ENCODE peak calls at places on chromosomes 12 and 14, in ten cellular contexts. L is heart right ventricle; O is HL-60; D is tibial nerve; R is CD8-positive, alpha-beta T cell; C is ovary; H is lung; U is vagina; J is prostate gland; N is RWPE1. K is an unnamed sample.
A peak's percentile ranks its signal among the peaks of the same experiment; 100 is the strongest.

GRCh38 chr12:62588916-62589315 is 122.3 kb downstream of the MON2 start:
- DNase-seq in L (no peak), O (no peak), D (no peak), R (no peak), C (no peak), H (no peak), U (no peak), J (no peak), N (no peak), K (no peak)

GRCh38 chr12:53997324-53998173 is 2.4 kb upstream of the HOXC9 start:
- DNase-seq in L (no peak), O (no peak), D (no peak), R (no peak), C (no peak), H (no peak), U (no peak), J (no peak), N (no peak), K (no peak)

GRCh38 chr12:123075591-123076171 is 75.2 kb downstream of the PITPNM2 start:
- DNase-seq in L (no peak), O (no peak), D (no peak), R (peak; percentile 85), C (peak; percentile 59), H (peak; percentile 36), U (no peak), J (peak; percentile 52), N (no peak), K (peak; percentile 62)

GRCh38 chr14:80358112-80358511 is 146.8 kb upstream of the DIO2 start:
- DNase-seq in L (no peak), O (no peak), D (no peak), R (no peak), C (no peak), H (no peak), U (no peak), J (no peak), N (no peak), K (no peak)

GRCh38 chr14:53316504-53316903 is 163.4 kb upstream of the DDHD1 start:
- DNase-seq in L (no peak), O (no peak), D (no peak), R (no peak), C (no peak), H (no peak), U (no peak), J (no peak), N (no peak), K (no peak)

GRCh38 chr12:6280053-6280469 is 30.4 kb upstream of the PLEKHG6 start:
- DNase-seq in L (no peak), O (no peak), D (no peak), R (no peak), C (peak; percentile 72), H (peak; percentile 88), U (no peak), J (peak; percentile 63), N (peak; percentile 88), K (no peak)

GRCh38 chr12:55974308-55974724 is 438 bp downstream of the RAB5B start:
- DNase-seq in L (no peak), O (peak; percentile 50), D (no peak), R (peak; percentile 35), C (no peak), H (peak; percentile 61), U (peak; percentile 93), J (peak; percentile 37), N (peak; percentile 62), K (no peak)

GRCh38 chr14:30873308-30874119 is 845 bp upstream of the COCH start:
- DNase-seq in L (no peak), O (no peak), D (no peak), R (no peak), C (no peak), H (no peak), U (no peak), J (no peak), N (no peak), K (no peak)

GRCh38 chr14:44204061-44204815 is 302.8 kb downstream of the FSCB start:
- DNase-seq in L (no peak), O (no peak), D (no peak), R (no peak), C (no peak), H (no peak), U (no peak), J (no peak), N (no peak), K (no peak)

GRCh38 chr12:77229640-77230442 is 164.5 kb upstream of the E2F7 start:
- DNase-seq in L (no peak), O (no peak), D (no peak), R (no peak), C (no peak), H (no peak), U (no peak), J (no peak), N (no peak), K (no peak)

GRCh38 chr14:88554458-88555286 is at the start of gene PTPN21:
- DNase-seq in L (peak; percentile 84), O (no peak), D (peak; percentile 57), R (no peak), C (peak; percentile 83), H (peak; percentile 75), U (no peak), J (peak; percentile 70), N (peak; percentile 81), K (no peak)

GRCh38 chr12:112160611-112161010 is 35.3 kb downstream of the TRAFD1 start:
- DNase-seq in L (no peak), O (no peak), D (no peak), R (no peak), C (no peak), H (no peak), U (no peak), J (no peak), N (no peak), K (no peak)
- H3K27ac ChIP-seq in L (no peak overlapping the region), O (no peak overlapping the region), D (no peak overlapping the region), R (no peak overlapping the region), C (no peak overlapping the region), H (no peak overlapping the region), U (no peak overlapping the region), J (no peak overlapping the region), N (no peak overlapping the region), K (no peak overlapping the region)

DNA sequence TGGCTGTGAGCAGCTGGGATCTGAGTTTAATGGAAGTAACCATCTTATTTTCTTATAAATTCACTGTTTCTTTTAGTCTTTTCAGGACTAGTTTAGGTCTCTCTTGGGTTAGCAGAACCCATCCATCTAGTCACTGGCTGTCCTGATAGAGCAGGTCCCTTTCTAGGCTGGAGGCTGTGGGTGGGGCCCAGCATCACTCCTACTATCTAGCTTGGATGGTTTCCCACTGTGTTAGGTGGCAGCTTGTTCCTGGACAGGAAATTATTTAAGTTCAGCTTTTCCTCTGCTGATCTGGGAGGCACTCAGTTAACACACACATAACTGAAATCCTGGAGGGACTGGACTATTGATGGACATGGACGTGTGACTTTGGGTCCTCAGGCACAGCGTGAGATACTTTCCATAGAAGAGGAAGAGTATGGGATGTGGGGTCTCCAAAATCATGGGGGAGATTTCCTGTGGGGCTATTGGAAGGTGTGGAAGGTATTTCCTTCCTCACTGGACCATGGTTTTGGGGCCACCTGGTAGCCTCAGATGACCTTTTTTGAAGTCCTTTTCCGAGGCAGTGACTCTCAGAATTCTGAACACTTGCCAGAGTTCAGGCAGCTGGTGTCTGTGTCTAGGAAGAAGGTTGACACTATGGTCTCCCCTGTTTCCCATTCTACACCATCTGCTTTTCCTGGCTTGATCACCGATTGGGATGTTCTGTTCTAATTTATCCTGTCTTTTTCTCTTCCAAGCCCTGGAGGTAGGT is 11.4 kb upstream of the PLEKHG3 start:
- DNase-seq in L (no peak), O (no peak), D (no peak), R (no peak), C (no peak), H (no peak), U (no peak), J (no peak), N (no peak), K (peak; percentile 20)
- H3K27ac ChIP-seq in L (no peak overlapping the region), O (no peak overlapping the region), D (peak overlapping the region; percentile 71), R (no peak overlapping the region), C (no peak overlapping the region), H (no peak overlapping the region), U (no peak overlapping the region), J (no peak overlapping the region), N (peak overlapping the region; percentile 59), K (no peak overlapping the region)

GRCh38 chr14:96117997-96118790 is 79.0 kb downstream of the C14orf132 start:
- DNase-seq in L (no peak), O (no peak), D (no peak), R (no peak), C (no peak), H (no peak), U (no peak), J (no peak), N (no peak), K (no peak)

GRCh38 chr14:96120392-96120791 is 81.2 kb downstream of the C14orf132 start:
- DNase-seq in L (no peak), O (no peak), D (no peak), R (no peak), C (no peak), H (no peak), U (no peak), J (no peak), N (no peak), K (no peak)

GRCh38 chr14:96121660-96122395 is 82.7 kb downstream of the C14orf132 start:
- DNase-seq in L (no peak), O (no peak), D (no peak), R (no peak), C (no peak), H (no peak), U (peak; percentile 62), J (no peak), N (peak; percentile 29), K (no peak)

GRCh38 chr14:96120941-96121340 is 81.8 kb downstream of the C14orf132 start:
- DNase-seq in L (no peak), O (no peak), D (no peak), R (no peak), C (no peak), H (no peak), U (no peak), J (no peak), N (no peak), K (no peak)

DNA sequence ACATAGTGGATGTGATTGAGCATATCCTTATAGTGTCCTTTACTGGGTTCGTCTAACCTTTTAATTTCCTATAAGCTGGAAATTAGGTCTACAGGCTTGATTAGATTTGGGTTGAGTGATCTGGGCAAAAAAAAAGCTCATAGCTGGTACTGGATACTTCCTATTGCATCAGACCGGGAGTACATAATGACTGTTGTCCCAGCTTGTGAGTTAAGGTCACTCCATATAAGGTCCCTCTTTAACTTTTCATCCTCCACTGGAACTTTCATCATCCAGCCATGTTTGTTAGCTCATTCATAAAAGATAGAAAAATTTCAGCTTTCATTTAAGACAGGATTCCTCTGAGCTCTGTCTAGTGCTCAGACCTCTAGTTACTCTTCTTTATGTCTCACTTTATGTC is 80.8 kb downstream of the C14orf132 start:
- DNase-seq in L (no peak), O (no peak), D (no peak), R (no peak), C (no peak), H (no peak), U (no peak), J (no peak), N (no peak), K (no peak)
- H3K27ac ChIP-seq in L (no peak overlapping the region), O (no peak overlapping the region), D (peak overlapping the region; percentile 1), R (no peak overlapping the region), C (no peak overlapping the region), H (no peak overlapping the region), U (peak overlapping the region; percentile 77), J (no peak overlapping the region), N (no peak overlapping the region), K (no peak overlapping the region)

DNA sequence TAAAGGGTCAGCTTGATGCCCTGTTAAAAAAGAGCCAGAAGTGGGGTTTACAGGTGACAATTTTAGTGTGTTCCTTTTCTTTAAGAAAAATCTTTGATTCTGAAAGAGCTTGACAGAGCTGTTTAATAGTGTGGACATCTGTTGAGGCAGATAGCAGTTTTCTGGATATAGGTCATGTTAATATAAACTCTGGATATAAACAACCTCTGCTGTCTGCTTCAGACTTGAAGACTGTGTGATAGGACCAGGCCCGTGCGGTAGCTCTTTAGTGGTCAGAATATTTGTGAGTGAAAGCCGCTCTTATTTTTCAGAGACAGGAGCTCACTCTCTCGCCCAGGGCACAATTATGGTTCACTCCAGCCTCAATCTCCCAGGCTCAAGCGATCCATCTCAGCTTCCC is 439.9 kb upstream of the RGS6 start:
- DNase-seq in L (no peak), O (no peak), D (no peak), R (no peak), C (no peak), H (no peak), U (no peak), J (no peak), N (no peak), K (no peak)
- H3K27ac ChIP-seq in L (no peak overlapping the region), O (no peak overlapping the region), D (peak overlapping the region; percentile 59), R (no peak overlapping the region), C (no peak overlapping the region), H (no peak overlapping the region), U (no peak overlapping the region), J (no peak overlapping the region), N (no peak overlapping the region), K (no peak overlapping the region)